ENCODE peak calls at places on chromosomes 7 and 10, in eight cellular contexts. H is A549, N is endodermal cell, E is colonic mucosa, A is GM23248, R is left lung, J is body of pancreas, I is astrocyte. K is an unnamed sample. For H3K9me3 and H3K4me1, the result is how much of the 10 kb centered on the place peaks cover.

GRCh38 chr10:77867124-77867715 is 59.3 kb downstream of the DLG5 start:
- DNase-seq in H (no peak), N (no peak), E (no peak), A (no peak), R (no peak), J (no peak), I (no peak), K (no peak)

GRCh38 chr10:98431016-98431415 is 15.7 kb downstream of the HPS1 start:
- DNase-seq in H (no peak), N (no peak), E (no peak), A (no peak), R (no peak), J (no peak), I (no peak), K (no peak)

GRCh38 chr7:148963583-148964509 is 64.5 kb downstream of the PDIA4 start:
- DNase-seq in H (peak), N (peak), E (peak), A (peak), R (no peak), J (peak), I (no peak), K (no peak)

GRCh38 chr7:16078076-16078952 is 343.0 kb downstream of the CRPPA start:
- DNase-seq in H (peak), N (peak), E (peak), A (peak), R (no peak), J (peak), I (peak), K (no peak)

GRCh38 chr10:78945838-78946237 is 122.9 kb upstream of the ZMIZ1 start:
- DNase-seq in H (no peak), N (no peak), E (no peak), A (no peak), R (no peak), J (no peak), I (no peak), K (no peak)

GRCh38 chr7:97470726-97471125 is 261.2 kb upstream of the TAC1 start:
- DNase-seq in H (no peak), N (no peak), E (no peak), A (no peak), R (no peak), J (no peak), I (no peak), K (no peak)

GRCh38 chr10:132611986-132612385 is 74.4 kb downstream of the INPP5A start:
- DNase-seq in H (no peak), N (no peak), E (no peak), A (no peak), R (peak), J (peak), I (no peak), K (no peak)

GRCh38 chr7:42238709-42239395 is 1.8 kb upstream of the GLI3 start:
- DNase-seq in H (no peak), N (peak), E (no peak), A (peak), R (no peak), J (peak), I (peak), K (peak)

GRCh38 chr10:70575874-70576802 is 26.4 kb downstream of the PRF1 start:
- DNase-seq in H (peak), N (no peak), E (peak), A (peak), R (no peak), J (peak), I (peak), K (peak)

GRCh38 chr7:71735961-71736556 is 604.1 kb downstream of the GALNT17 start:
- DNase-seq in H (peak), N (peak), E (peak), A (peak), R (no peak), J (peak), I (peak), K (peak)

GRCh38 chr7:39091774-39092173 is 114.1 kb downstream of the POU6F2 start:
- DNase-seq in H (no peak), N (no peak), E (no peak), A (no peak), R (no peak), J (no peak), I (no peak), K (no peak)

GRCh38 chr10:133544506-133544905 is 17.3 kb downstream of the CYP2E1 start:
- DNase-seq in H (no peak), N (no peak), E (no peak), A (no peak), R (no peak), J (no peak), I (no peak), K (no peak)

GRCh38 chr10:26274391-26274790 is 57.8 kb downstream of the GAD2 start:
- DNase-seq in H (no peak), N (no peak), E (no peak), A (no peak), R (no peak), J (peak), I (no peak), K (no peak)

GRCh38 chr7:64793106-64793755 is 997 bp upstream of the ZNF138 start:
- DNase-seq in H (no peak), N (no peak), E (no peak), A (peak), R (no peak), J (no peak), I (no peak), K (no peak)

GRCh38 chr7:115672024-115672423 is 358.5 kb downstream of the TFEC start:
- DNase-seq in H (no peak), N (no peak), E (no peak), A (peak), R (no peak), J (no peak), I (peak), K (no peak)

GRCh38 chr7:14414274-14414986 is 425.0 kb upstream of the ETV1 start:
- DNase-seq in H (no peak), N (no peak), E (no peak), A (no peak), R (no peak), J (no peak), I (no peak), K (no peak)

GRCh38 chr10:126191192-126191591 is 197.1 kb downstream of the ADAM12 start:
- DNase-seq in H (no peak), N (no peak), E (no peak), A (peak), R (no peak), J (no peak), I (no peak), K (no peak)

GRCh38 chr7:155998328-155998691 is 186.0 kb upstream of the SHH start:
- DNase-seq in H (no peak), N (peak), E (no peak), A (no peak), R (peak), J (no peak), I (no peak), K (peak)

GRCh38 chr10:49123981-49124920 is 8.9 kb upstream of the VSTM4 start:
- DNase-seq in H (no peak), N (no peak), E (no peak), A (no peak), R (no peak), J (no peak), I (no peak), K (no peak)

GRCh38 chr10:68082815-68083395 is 7.8 kb upstream of the HERC4 start:
- DNase-seq in H (peak), N (no peak), E (no peak), A (peak), R (no peak), J (no peak), I (no peak), K (no peak)

GRCh38 chr7:143008007-143008901 is 18.7 kb downstream of the OR9A2 start:
- DNase-seq in H (peak), N (peak), E (peak), A (peak), R (peak), J (peak), I (no peak), K (peak)

GRCh38 chr10:16441106-16441850 is 4.5 kb downstream of the PTER start:
- DNase-seq in H (no peak), N (no peak), E (no peak), A (peak), R (no peak), J (no peak), I (peak), K (no peak)

GRCh38 chr7:19362099-19362498 is 216.9 kb upstream of the FERD3L start:
- DNase-seq in H (no peak), N (no peak), E (no peak), A (peak), R (no peak), J (no peak), I (peak), K (no peak)

GRCh38 chr7:16432425-16432731 is 11.0 kb upstream of the CRPPA start:
- DNase-seq in H (no peak), N (no peak), E (no peak), A (no peak), R (no peak), J (no peak), I (no peak), K (no peak)

GRCh38 chr7:129665013-129665401 is 53.5 kb downstream of the NRF1 start:
- DNase-seq in H (peak), N (peak), E (no peak), A (peak), R (no peak), J (peak), I (peak), K (peak)

GRCh38 chr10:63491558-63492316 is 26.0 kb upstream of the JMJD1C start:
- DNase-seq in H (no peak), N (no peak), E (no peak), A (peak), R (no peak), J (peak), I (peak), K (no peak)

GRCh38 chr7:43199333-43199732 is 86.9 kb downstream of the HECW1 start:
- DNase-seq in H (no peak), N (no peak), E (no peak), A (peak), R (no peak), J (no peak), I (no peak), K (peak)

GRCh38 chr10:47360419-47361040 is 12.4 kb downstream of the RBP3 start:
- DNase-seq in H (no peak), N (no peak), E (no peak), A (no peak), R (no peak), J (no peak), I (no peak), K (no peak)

GRCh38 chr7:133484135-133484534 is 231.3 kb downstream of the EXOC4 start:
- DNase-seq in H (no peak), N (no peak), E (no peak), A (no peak), R (no peak), J (no peak), I (peak), K (no peak)

GRCh38 chr7:43716598-43716997 is 12.7 kb downstream of the COA1 start:
- DNase-seq in H (no peak), N (no peak), E (no peak), A (no peak), R (no peak), J (no peak), I (no peak), K (no peak)

DNA sequence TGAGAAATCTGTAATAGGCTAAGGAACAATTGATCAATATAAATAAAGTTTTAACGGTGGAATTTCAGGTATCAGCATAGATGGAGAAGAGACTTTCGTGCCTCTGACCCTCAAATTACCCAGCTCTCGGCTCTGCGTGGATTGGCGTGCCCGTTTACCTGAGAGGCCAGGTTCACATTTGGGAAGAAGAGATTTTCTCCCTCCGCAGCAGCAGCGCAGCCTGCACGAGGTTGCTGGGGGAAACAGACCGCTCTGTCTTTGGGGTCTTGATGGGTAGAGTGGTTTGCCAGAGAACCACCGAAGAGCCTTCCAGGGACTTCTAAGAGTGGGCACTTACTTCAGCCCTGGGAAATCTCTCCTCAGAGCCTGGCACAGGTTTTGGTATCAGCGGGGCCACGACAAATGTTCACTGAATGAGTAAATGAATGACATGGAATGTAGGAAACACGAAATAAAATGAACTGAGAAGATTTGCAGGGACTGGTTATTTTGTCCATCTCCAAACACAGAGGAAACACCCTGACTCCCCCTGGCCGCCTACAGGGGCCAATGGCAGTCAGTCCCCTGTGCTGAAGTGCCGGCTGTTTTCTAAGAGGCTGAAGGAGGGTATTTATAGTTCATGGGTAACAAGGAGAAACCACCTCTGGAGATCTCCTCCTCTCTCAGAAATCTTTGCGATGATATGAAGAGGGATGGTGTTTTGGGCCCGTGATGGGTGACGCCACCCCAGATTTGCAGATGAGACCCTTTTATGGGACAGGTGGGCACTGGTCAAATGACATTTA is 338.5 kb downstream of the ADARB2 start:
- DNase-seq in H (no peak), N (peak), E (peak), A (no peak), R (no peak), J (no peak), I (no peak), K (no peak)
- H3K9me3 ChIP-seq in H (under half), N (under half), E (under half), A (under half), R (under half), J (under half), I (under half), K (under half)

GRCh38 chr10:88793747-88794299 is 8.7 kb upstream of the LIPM start:
- DNase-seq in H (no peak), N (no peak), E (no peak), A (peak), R (no peak), J (no peak), I (peak), K (peak)
- H3K27ac ChIP-seq in H (no peak), N (no peak), E (no peak), A (no peak), R (no peak), J (no peak), I (no peak), K (no peak)

DNA sequence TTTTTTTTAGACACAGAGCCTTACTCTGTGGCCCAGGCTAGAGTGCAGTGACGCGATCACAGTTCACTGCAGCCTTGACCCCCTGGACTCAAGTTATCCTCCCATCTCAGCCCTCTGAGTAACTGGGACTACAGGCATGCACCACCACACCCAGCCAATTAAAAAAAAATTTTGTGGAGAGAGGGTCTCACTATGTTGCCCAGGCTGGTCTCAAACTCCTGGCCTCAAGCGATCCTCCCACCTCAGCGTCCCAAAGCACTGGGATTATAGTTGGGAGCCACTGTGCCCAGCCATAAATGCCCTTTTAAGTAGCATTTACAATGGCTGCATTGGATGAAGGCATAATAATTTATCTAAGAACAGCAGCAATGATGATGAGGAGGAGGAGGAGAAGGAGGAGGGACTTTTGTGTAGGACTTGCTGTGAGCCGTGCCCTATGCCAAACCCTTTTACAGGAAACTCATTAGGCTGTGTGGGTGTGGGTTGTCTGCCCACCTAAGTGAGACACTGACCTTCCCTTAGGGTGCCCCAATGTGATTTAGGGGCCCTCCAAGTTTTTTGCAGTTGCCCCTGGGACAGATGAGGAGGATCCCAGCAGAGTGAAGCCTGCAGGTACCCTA is 51.1 kb downstream of the EEPD1 start:
- DNase-seq in H (no peak), N (no peak), E (no peak), A (no peak), R (no peak), J (no peak), I (no peak), K (no peak)
- H3K4me1 ChIP-seq in H (half or more), N (under half), E (under half), A (under half), R (under half), J (under half), I (under half), K (half or more)

GRCh38 chr10:130421909-130422308 is 285.7 kb downstream of the GLRX3 start:
- DNase-seq in H (no peak), N (peak), E (no peak), A (no peak), R (no peak), J (no peak), I (no peak), K (no peak)

GRCh38 chr10:130423455-130424305 is 287.5 kb downstream of the GLRX3 start:
- DNase-seq in H (no peak), N (peak), E (no peak), A (no peak), R (no peak), J (no peak), I (no peak), K (no peak)

GRCh38 chr10:130425169-130425568 is 289.0 kb downstream of the GLRX3 start:
- DNase-seq in H (no peak), N (peak), E (no peak), A (no peak), R (no peak), J (no peak), I (no peak), K (no peak)

GRCh38 chr10:130424418-130424817 is 288.2 kb downstream of the GLRX3 start:
- DNase-seq in H (no peak), N (peak), E (no peak), A (no peak), R (no peak), J (no peak), I (no peak), K (no peak)

DNA sequence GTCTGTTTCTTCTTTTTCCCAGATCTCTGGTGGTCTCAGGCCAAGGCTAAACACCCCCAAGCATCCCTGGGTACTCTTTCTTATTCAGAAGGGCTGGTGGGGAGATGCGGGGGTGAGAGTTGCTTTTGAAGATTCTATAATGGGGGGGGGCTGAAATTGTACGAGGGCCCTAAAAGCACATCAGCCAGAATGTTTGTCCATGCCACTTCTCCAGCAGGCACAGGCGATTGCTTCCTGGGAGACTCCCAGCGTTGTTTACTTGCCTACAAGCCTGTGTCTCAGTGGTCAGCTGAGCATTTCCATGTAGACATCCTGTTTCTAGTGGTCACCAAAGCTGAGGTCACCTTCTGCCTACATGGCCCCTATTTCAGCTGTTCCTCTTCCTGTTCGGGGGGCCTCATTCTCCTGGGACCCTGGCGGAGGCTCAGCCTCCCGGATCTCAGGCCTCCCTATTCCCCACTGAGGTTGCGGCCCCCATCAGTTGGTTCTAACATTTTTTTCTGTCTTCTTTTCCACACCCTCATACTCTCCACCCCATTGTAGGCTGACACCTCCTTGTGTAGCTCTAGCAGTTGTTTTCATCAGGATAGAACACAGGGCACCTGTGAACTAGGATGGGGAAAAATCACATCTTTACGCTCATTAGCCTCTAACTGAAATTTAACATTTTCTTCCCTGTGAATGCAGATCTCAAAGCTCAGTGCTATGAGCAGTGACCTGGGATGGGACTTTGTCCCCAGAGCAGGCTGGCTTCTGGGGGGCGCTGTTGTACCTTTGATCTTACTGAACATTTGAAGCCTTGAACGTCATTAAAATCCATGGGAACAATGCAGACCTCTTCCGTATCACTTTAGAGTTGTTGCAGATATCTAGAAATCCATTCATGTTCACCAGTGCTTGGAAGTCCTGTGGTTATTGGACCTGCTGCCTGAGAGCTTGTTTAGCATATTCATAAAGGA is 286.5 kb downstream of the GLRX3 start:
- DNase-seq in H (no peak), N (peak), E (no peak), A (no peak), R (no peak), J (no peak), I (no peak), K (no peak)
- H3K9me3 ChIP-seq in H (under half), N (under half), E (under half), A (under half), R (under half), J (under half), I (under half), K (under half)

DNA sequence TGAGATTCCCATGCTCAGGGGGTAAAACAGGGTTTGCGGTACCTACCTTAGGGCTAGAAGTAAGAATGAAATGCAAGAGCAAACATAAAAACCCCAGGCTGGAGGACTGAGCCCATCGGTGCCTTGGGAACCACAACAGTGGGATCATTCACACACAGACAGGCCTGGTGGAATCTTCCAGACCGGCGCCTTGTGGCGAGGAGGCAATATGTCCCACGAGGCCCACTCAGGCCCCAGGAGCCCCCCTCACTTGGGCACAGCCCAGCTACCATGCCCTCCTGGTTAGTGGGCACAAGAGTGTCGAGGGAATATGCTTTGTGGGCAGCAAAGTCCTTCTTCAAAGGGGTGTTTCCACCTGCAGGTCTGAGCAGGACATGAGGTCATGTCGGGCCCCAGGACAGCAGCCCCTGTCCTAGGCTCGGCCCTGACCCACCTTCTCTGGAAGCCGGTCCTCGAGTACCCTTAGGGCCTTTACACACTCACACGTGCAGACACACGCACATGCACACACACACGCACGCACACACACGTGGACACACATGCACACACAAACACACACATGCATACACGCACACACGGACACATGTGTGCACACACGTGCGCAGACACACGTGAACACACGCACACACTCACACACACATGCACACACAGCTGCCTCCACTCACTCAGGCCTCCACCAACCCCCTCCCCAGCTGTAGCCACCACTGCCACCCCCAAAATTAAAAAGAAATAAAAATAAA is 51.5 kb upstream of the MYL10 start:
- DNase-seq in H (peak), N (no peak), E (no peak), A (no peak), R (no peak), J (no peak), I (no peak), K (no peak)
- H3K27ac ChIP-seq in H (peak), N (no peak), E (no peak), A (peak), R (no peak), J (peak), I (peak), K (no peak)

GRCh38 chr10:60236869-60237524 is 152.7 kb downstream of the ANK3 start:
- DNase-seq in H (no peak), N (no peak), E (peak), A (peak), R (no peak), J (no peak), I (peak), K (no peak)
- H3K4me1 ChIP-seq in H (under half), N (under half), E (under half), A (under half), R (under half), J (under half), I (under half), K (under half)

K was measured in SJSA1.